ENCODE peak calls at places on chromosomes 5 and 9, in seven cellular contexts. D is Peyer's patch, V is transverse colon, N is IMR-90, W is A549, P is heart left ventricle, C is testis. G is an unnamed sample.

GRCh38 chr5:77806213-77806843 is 30.2 kb upstream of the TBCA start:
- DNase-seq in P (no peak), V (no peak), C (no peak), D (no peak), W (no peak), N (no peak), G (no peak)

GRCh38 chr9:99633260-99633659 is 188.4 kb upstream of the NR4A3 start:
- DNase-seq in D (no peak), V (no peak), C (no peak), N (no peak), W (no peak), P (no peak), G (no peak)

GRCh38 chr5:103060414-103060954 is 59.5 kb downstream of the GIN1 start:
- DNase-seq in C (no peak), P (no peak), D (no peak), V (no peak), W (no peak), N (no peak), G (no peak)

GRCh38 chr9:93680445-93681315 is 104.3 kb downstream of the PHF2 start:
- DNase-seq in W (no peak), V (peak), C (peak), N (no peak), P (peak), D (no peak), G (peak)

GRCh38 chr5:62268239-62268638 is 37.8 kb upstream of the KIF2A start:
- DNase-seq in N (no peak), P (no peak), V (no peak), C (no peak), D (no peak), W (peak), G (no peak)

GRCh38 chr5:96703384-96703910 is 41.3 kb downstream of the CAST start:
- DNase-seq in C (no peak), D (peak), P (no peak), N (no peak), W (no peak), V (peak), G (no peak)

GRCh38 chr9:135244271-135244691 is 156.8 kb downstream of the OLFM1 start:
- DNase-seq in C (no peak), W (no peak), N (no peak), P (no peak), V (no peak), D (no peak), G (peak)

GRCh38 chr9:6153425-6153824 is 62.2 kb upstream of the IL33 start:
- DNase-seq in V (no peak), D (no peak), N (peak), P (no peak), W (peak), C (no peak), G (no peak)

GRCh38 chr9:27861887-27862286 is 288.6 kb upstream of the C9orf72 start:
- DNase-seq in C (no peak), P (no peak), W (no peak), D (no peak), N (no peak), V (no peak), G (no peak)

GRCh38 chr9:33315371-33315770 is 25.1 kb downstream of the NFX1 start:
- DNase-seq in N (no peak), P (no peak), V (no peak), D (no peak), C (no peak), W (no peak), G (no peak)

GRCh38 chr5:168023190-168023589 is 268.3 kb upstream of the WWC1 start:
- DNase-seq in W (no peak), D (no peak), C (no peak), P (peak), N (no peak), V (peak), G (peak)

GRCh38 chr9:89770779-89771178 is 166.0 kb downstream of the GADD45G start:
- DNase-seq in W (no peak), P (no peak), N (no peak), C (no peak), D (no peak), V (no peak), G (no peak)

GRCh38 chr9:72443855-72444254 is 77.6 kb upstream of the TMC1 start:
- DNase-seq in C (no peak), V (no peak), N (no peak), P (peak), W (peak), D (no peak), G (no peak)

GRCh38 chr5:147093138-147093537 is 141.7 kb upstream of the STK32A start:
- DNase-seq in C (no peak), V (no peak), D (no peak), W (no peak), N (peak), P (no peak), G (no peak)

GRCh38 chr9:35618854-35619799 is 914 bp upstream of the CD72 start:
- DNase-seq in W (no peak), N (peak), V (peak), D (peak), C (peak), P (no peak), G (no peak)

GRCh38 chr9:124267271-124267807 is 9.6 kb downstream of the NEK6 start:
- DNase-seq in D (peak), V (peak), P (no peak), N (peak), W (peak), C (no peak), G (no peak)

GRCh38 chr5:81070561-81070960 is 110.4 kb downstream of the RASGRF2 start:
- DNase-seq in D (no peak), N (no peak), W (no peak), V (no peak), C (no peak), P (no peak), G (no peak)

GRCh38 chr9:117073539-117074336 is 341.1 kb downstream of the ASTN2 start:
- DNase-seq in V (no peak), W (peak), D (no peak), C (peak), N (no peak), P (no peak), G (no peak)

GRCh38 chr5:34550977-34551376 is 105.2 kb upstream of the RAI14 start:
- DNase-seq in N (no peak), D (no peak), C (no peak), V (no peak), P (no peak), W (no peak), G (no peak)

GRCh38 chr9:115997923-115998322 is 155.7 kb upstream of the PAPPA start:
- DNase-seq in D (no peak), P (no peak), V (no peak), N (peak), W (no peak), C (peak), G (no peak)

GRCh38 chr9:101325053-101325452 is 59.8 kb downstream of the BAAT start:
- DNase-seq in C (no peak), N (no peak), V (no peak), P (no peak), W (peak), D (no peak), G (no peak)

GRCh38 chr9:121785673-121786542 is 134.5 kb downstream of the DAB2IP start:
- DNase-seq in P (no peak), V (peak), C (peak), N (no peak), W (no peak), D (no peak), G (no peak)

GRCh38 chr9:86550411-86550810 is 196.2 kb upstream of the TUT7 start:
- DNase-seq in D (no peak), V (no peak), P (no peak), N (no peak), C (no peak), W (no peak), G (no peak)

GRCh38 chr5:158430166-158430828 is 571.4 kb upstream of the CLINT1 start:
- DNase-seq in W (no peak), C (no peak), V (no peak), D (no peak), N (no peak), P (no peak), G (no peak)

GRCh38 chr5:132227485-132228240 is at the start of gene P4HA2:
- DNase-seq in V (peak), N (peak), C (peak), W (peak), D (peak), P (peak), G (peak)
- TF ChIP-seq POLR2A in V (peak), N (peak), C (no peak), W (peak), D (peak), P (peak), G (peak)

GRCh38 chr9:123091459-123091858 is 58.0 kb downstream of the GPR21 start:
- DNase-seq in N (no peak), W (no peak), C (no peak), V (no peak), P (no peak), D (no peak), G (no peak)

GRCh38 chr9:123089790-123090189 is 56.3 kb downstream of the GPR21 start:
- DNase-seq in W (no peak), N (no peak), P (no peak), C (no peak), V (no peak), D (no peak), G (no peak)

GRCh38 chr9:123090956-123091355 is 57.5 kb downstream of the GPR21 start:
- DNase-seq in D (no peak), C (no peak), P (no peak), N (no peak), V (no peak), W (no peak), G (no peak)

GRCh38 chr9:123090198-123090896 is 56.9 kb downstream of the GPR21 start:
- DNase-seq in V (no peak), D (no peak), W (no peak), C (no peak), N (peak), P (no peak), G (no peak)

GRCh38 chr9:123093141-123093540 is 59.7 kb downstream of the GPR21 start:
- DNase-seq in P (no peak), V (no peak), D (no peak), N (no peak), C (no peak), W (no peak), G (no peak)
- H3K4me3 ChIP-seq in P (no peak), V (no peak), D (no peak), N (no peak), C (no peak), W (no peak), G (no peak)

DNA sequence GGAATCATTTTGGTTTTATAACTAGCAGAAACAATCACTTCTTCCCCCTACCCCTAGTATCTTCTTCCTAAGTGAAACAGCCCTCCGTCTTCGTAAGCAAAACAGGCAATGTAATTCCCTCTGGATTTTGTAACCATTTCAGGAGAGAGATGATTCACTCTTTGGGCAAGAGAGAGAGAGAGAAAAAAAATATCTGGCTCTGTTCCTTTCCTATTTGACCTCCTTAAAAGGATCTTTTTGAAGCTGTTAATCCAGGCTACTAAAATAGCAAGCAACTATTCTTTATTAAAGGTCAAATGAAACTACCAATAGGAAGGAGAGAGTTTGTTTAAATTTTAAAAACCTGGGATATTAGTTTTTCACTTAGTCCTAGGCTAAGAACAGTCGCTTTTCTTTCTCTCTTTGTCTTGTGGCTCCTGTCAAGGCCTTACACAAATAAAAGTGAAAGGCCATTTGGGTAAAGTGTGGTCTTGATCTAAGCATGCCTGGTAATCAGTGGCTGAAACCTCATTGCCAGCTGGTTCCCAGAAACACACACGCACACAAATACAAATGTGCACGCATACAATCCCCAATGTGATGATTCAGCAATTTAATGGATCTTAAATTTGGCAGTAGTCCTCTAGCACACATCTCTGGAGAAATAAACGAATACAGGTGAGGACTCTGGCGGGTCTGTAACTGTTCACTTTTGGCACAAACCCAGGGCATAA is 70.2 kb downstream of the PRUNE2 start:
- DNase-seq in V (no peak), P (no peak), C (no peak), W (peak), N (peak), D (no peak), G (peak)
- TF ChIP-seq POLR2A in V (peak), P (no peak), C (no peak), W (no peak), N (peak), D (no peak), G (peak)

GRCh38 chr5:154782812-154783592 is 27.8 kb downstream of the LARP1 start:
- DNase-seq in V (no peak), P (no peak), N (no peak), C (no peak), D (no peak), W (no peak), G (no peak)
- H3K4me3 ChIP-seq in V (no peak), P (no peak), N (no peak), C (no peak), D (no peak), W (no peak), G (no peak)

GRCh38 chr9:128099932-128100491 is 27.5 kb downstream of the PTGES2 start:
- DNase-seq in C (no peak), P (peak), D (no peak), W (no peak), N (no peak), V (no peak), G (no peak)

GRCh38 chr9:128098936-128099931 is 28.3 kb downstream of the PTGES2 start:
- DNase-seq in D (no peak), C (no peak), V (peak), W (no peak), N (no peak), P (no peak), G (no peak)

GRCh38 chr9:128096614-128097013 is 28.6 kb downstream of the SLC25A25 start:
- DNase-seq in C (no peak), P (no peak), D (no peak), W (no peak), V (no peak), N (no peak), G (no peak)

GRCh38 chr9:128097156-128098016 is 29.4 kb downstream of the SLC25A25 start:
- DNase-seq in N (no peak), C (no peak), P (no peak), D (no peak), W (no peak), V (no peak), G (no peak)

DNA sequence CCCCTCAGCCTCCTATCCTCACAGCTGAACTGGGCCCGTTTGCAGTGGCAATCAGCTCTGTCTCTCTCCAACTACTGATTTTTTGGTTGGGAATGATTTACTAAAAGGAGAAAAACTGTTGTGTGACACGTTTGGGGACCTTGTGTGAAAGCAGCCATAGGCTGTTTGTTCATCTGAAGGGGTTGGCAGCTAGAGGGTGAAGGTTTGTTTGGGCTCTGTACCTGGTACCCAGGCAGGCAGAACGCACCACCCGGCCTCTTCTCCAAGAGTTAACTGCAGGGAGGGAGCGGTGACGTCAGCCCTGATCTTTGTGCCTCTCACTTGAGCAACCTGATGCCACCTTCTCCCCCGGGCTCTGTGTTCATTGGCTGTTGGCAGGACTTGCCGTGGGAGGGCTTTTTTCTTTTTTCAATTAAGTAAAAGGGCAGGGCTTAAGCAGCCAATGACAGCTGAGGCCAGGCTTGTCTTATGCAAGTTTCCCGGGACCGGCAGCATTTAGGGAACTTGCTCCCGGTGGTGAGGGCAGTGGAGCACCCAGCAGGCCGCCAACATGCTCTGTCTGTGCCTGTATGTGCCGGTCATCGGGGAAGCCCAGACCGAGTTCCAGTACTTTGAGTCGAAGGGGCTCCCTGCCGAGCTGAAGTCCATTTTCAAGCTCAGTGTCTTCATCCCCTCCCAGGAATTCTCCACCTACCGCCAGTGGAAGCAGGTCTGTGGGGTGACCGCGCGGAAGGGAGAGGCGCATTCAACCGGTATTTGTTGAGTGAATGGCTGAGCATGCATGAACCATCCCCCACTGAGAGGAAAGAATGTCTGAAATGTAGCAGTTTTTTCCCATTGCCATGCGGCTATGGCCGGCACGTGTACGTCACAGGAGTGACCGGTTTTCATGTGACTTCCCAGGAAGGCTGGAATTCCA is 29.3 kb downstream of the PTGES2 start:
- DNase-seq in N (peak), W (peak), C (peak), P (peak), V (peak), D (peak), G (peak)
- TF ChIP-seq POLR2A in N (peak), W (peak), C (peak), P (peak), V (peak), D (peak), G (peak)

GRCh38 chr9:136629001-136629878 is 33.5 kb upstream of the EGFL7 start:
- DNase-seq in P (no peak), W (no peak), V (peak), C (no peak), N (no peak), D (no peak), G (no peak)
- H3K4me3 ChIP-seq in P (no peak), W (no peak), V (no peak), C (no peak), N (no peak), D (no peak), G (no peak)

GRCh38 chr5:142360607-142361120 is 35.8 kb upstream of the SPRY4 start:
- DNase-seq in N (peak), P (no peak), C (peak), D (no peak), W (peak), V (no peak), G (peak)
- TF ChIP-seq POLR2A in N (no peak), P (no peak), C (no peak), D (no peak), W (no peak), V (no peak), G (no peak)

GRCh38 chr9:8856686-8857329 is 1057.2 kb upstream of the DMAC1 start:
- DNase-seq in P (no peak), C (no peak), V (peak), D (no peak), W (no peak), N (no peak), G (no peak)
- H3K4me3 ChIP-seq in P (peak), C (peak), V (peak), D (peak), W (peak), N (peak), G (peak)

G was measured in sigmoid colon.